ENCODE peak calls at places on chromosome 21, in nine cellular contexts. One of them, this sample, is unnamed.

GRCh38 chr21:16113052-16113715 is 383.4 kb downstream of the USP25 start:
- DNase-seq in right lobe of liver: no peak
- DNase-seq in CD8-positive, alpha-beta T cell: no peak
- DNase-seq in kidney: no peak
- DNase-seq in fibroblast of lung: peak; percentile 29
- DNase-seq in prostate gland: no peak
- DNase-seq in tibial artery: no peak
- DNase-seq in heart left ventricle: no peak
- DNase-seq in neuronal stem cell: no peak
- DNase-seq in this sample: no peak

GRCh38 chr21:42599486-42599885 is 53.9 kb upstream of the PDE9A start:
- DNase-seq in right lobe of liver: no peak
- DNase-seq in CD8-positive, alpha-beta T cell: no peak
- DNase-seq in kidney: peak; percentile 28
- DNase-seq in fibroblast of lung: no peak
- DNase-seq in prostate gland: no peak
- DNase-seq in tibial artery: no peak
- DNase-seq in heart left ventricle: no peak
- DNase-seq in neuronal stem cell: no peak
- DNase-seq in this sample: no peak

GRCh38 chr21:35075546-35075945 is 26.4 kb upstream of the RUNX1 start:
- DNase-seq in right lobe of liver: no peak
- DNase-seq in CD8-positive, alpha-beta T cell: no peak
- DNase-seq in kidney: no peak
- DNase-seq in fibroblast of lung: peak; percentile 31
- DNase-seq in prostate gland: no peak
- DNase-seq in tibial artery: no peak
- DNase-seq in heart left ventricle: no peak
- DNase-seq in neuronal stem cell: no peak
- DNase-seq in this sample: no peak

GRCh38 chr21:25283720-25284119 is 323.6 kb downstream of the MRPL39 start:
- DNase-seq in right lobe of liver: no peak
- DNase-seq in CD8-positive, alpha-beta T cell: no peak
- DNase-seq in kidney: no peak
- DNase-seq in fibroblast of lung: peak; percentile 57
- DNase-seq in prostate gland: no peak
- DNase-seq in tibial artery: no peak
- DNase-seq in heart left ventricle: no peak
- DNase-seq in neuronal stem cell: peak; percentile 4
- DNase-seq in this sample: no peak

GRCh38 chr21:38804030-38804616 is 1.6 kb upstream of the ETS2 start:
- DNase-seq in right lobe of liver: no peak
- DNase-seq in CD8-positive, alpha-beta T cell: no peak
- DNase-seq in kidney: peak; percentile 51
- DNase-seq in fibroblast of lung: peak; percentile 44
- DNase-seq in prostate gland: no peak
- DNase-seq in tibial artery: no peak
- DNase-seq in heart left ventricle: no peak
- DNase-seq in neuronal stem cell: no peak
- DNase-seq in this sample: no peak

GRCh38 chr21:39392296-39392695 is 43.4 kb upstream of the HMGN1 start:
- DNase-seq in right lobe of liver: no peak
- DNase-seq in CD8-positive, alpha-beta T cell: no peak
- DNase-seq in kidney: no peak
- DNase-seq in fibroblast of lung: no peak
- DNase-seq in prostate gland: no peak
- DNase-seq in tibial artery: no peak
- DNase-seq in heart left ventricle: no peak
- DNase-seq in neuronal stem cell: no peak
- DNase-seq in this sample: no peak

GRCh38 chr21:34974162-34974981 is 74.7 kb downstream of the RUNX1 start:
- DNase-seq in right lobe of liver: peak; percentile 73
- DNase-seq in CD8-positive, alpha-beta T cell: peak; percentile 48
- DNase-seq in kidney: no peak
- DNase-seq in fibroblast of lung: peak; percentile 71
- DNase-seq in prostate gland: no peak
- DNase-seq in tibial artery: no peak
- DNase-seq in heart left ventricle: no peak
- DNase-seq in neuronal stem cell: no peak
- DNase-seq in this sample: peak; percentile 74

GRCh38 chr21:42757422-42757821 is 104.0 kb downstream of the PDE9A start:
- DNase-seq in right lobe of liver: no peak
- DNase-seq in CD8-positive, alpha-beta T cell: no peak
- DNase-seq in kidney: no peak
- DNase-seq in fibroblast of lung: no peak
- DNase-seq in prostate gland: no peak
- DNase-seq in tibial artery: no peak
- DNase-seq in heart left ventricle: peak; percentile 20
- DNase-seq in neuronal stem cell: no peak
- DNase-seq in this sample: no peak

GRCh38 chr21:43697758-43698643 is 20.9 kb upstream of the PDXK start:
- DNase-seq in right lobe of liver: no peak
- DNase-seq in CD8-positive, alpha-beta T cell: no peak
- DNase-seq in kidney: peak; percentile 15
- DNase-seq in fibroblast of lung: peak; percentile 27
- DNase-seq in prostate gland: no peak
- DNase-seq in tibial artery: no peak
- DNase-seq in heart left ventricle: no peak
- DNase-seq in neuronal stem cell: no peak
- DNase-seq in this sample: peak; percentile 54

GRCh38 chr21:15617968-15618367 is 111.8 kb upstream of the USP25 start:
- DNase-seq in right lobe of liver: no peak
- DNase-seq in CD8-positive, alpha-beta T cell: no peak
- DNase-seq in kidney: no peak
- DNase-seq in fibroblast of lung: peak; percentile 81
- DNase-seq in prostate gland: no peak
- DNase-seq in tibial artery: no peak
- DNase-seq in heart left ventricle: no peak
- DNase-seq in neuronal stem cell: peak; percentile 41
- DNase-seq in this sample: no peak

GRCh38 chr21:42309753-42310213 is 5.4 kb downstream of the TFF3 start:
- DNase-seq in right lobe of liver: no peak
- DNase-seq in CD8-positive, alpha-beta T cell: peak; percentile 75
- DNase-seq in kidney: peak; percentile 75
- DNase-seq in fibroblast of lung: peak; percentile 8
- DNase-seq in prostate gland: peak; percentile 35
- DNase-seq in tibial artery: no peak
- DNase-seq in heart left ventricle: no peak
- DNase-seq in neuronal stem cell: peak; percentile 80
- DNase-seq in this sample: peak; percentile 73

GRCh38 chr21:42640486-42640885 is 12.9 kb upstream of the PDE9A start:
- DNase-seq in right lobe of liver: no peak
- DNase-seq in CD8-positive, alpha-beta T cell: no peak
- DNase-seq in kidney: peak; percentile 90
- DNase-seq in fibroblast of lung: no peak
- DNase-seq in prostate gland: no peak
- DNase-seq in tibial artery: no peak
- DNase-seq in heart left ventricle: peak; percentile 13
- DNase-seq in neuronal stem cell: no peak
- DNase-seq in this sample: no peak

GRCh38 chr21:34988139-34988538 is 61.0 kb downstream of the RUNX1 start:
- DNase-seq in right lobe of liver: no peak
- DNase-seq in CD8-positive, alpha-beta T cell: no peak
- DNase-seq in kidney: no peak
- DNase-seq in fibroblast of lung: no peak
- DNase-seq in prostate gland: no peak
- DNase-seq in tibial artery: no peak
- DNase-seq in heart left ventricle: no peak
- DNase-seq in neuronal stem cell: no peak
- DNase-seq in this sample: no peak

GRCh38 chr21:37671381-37671780 is 244.9 kb downstream of the KCNJ6 start:
- DNase-seq in right lobe of liver: no peak
- DNase-seq in CD8-positive, alpha-beta T cell: no peak
- DNase-seq in kidney: no peak
- DNase-seq in fibroblast of lung: no peak
- DNase-seq in prostate gland: no peak
- DNase-seq in tibial artery: no peak
- DNase-seq in heart left ventricle: no peak
- DNase-seq in neuronal stem cell: no peak
- DNase-seq in this sample: no peak

GRCh38 chr21:38839683-38840286 is 34.1 kb downstream of the ETS2 start:
- DNase-seq in right lobe of liver: no peak
- DNase-seq in CD8-positive, alpha-beta T cell: no peak
- DNase-seq in kidney: no peak
- DNase-seq in fibroblast of lung: peak; percentile 97
- DNase-seq in prostate gland: no peak
- DNase-seq in tibial artery: no peak
- DNase-seq in heart left ventricle: no peak
- DNase-seq in neuronal stem cell: no peak
- DNase-seq in this sample: no peak

GRCh38 chr21:41138711-41139110 is 29.2 kb upstream of the BACE2 start:
- DNase-seq in right lobe of liver: no peak
- DNase-seq in CD8-positive, alpha-beta T cell: no peak
- DNase-seq in kidney: peak; percentile 19
- DNase-seq in fibroblast of lung: no peak
- DNase-seq in prostate gland: no peak
- DNase-seq in tibial artery: no peak
- DNase-seq in heart left ventricle: no peak
- DNase-seq in neuronal stem cell: no peak
- DNase-seq in this sample: no peak

GRCh38 chr21:42939581-42940413 is 14.4 kb upstream of the ERVH48-1 start:
- DNase-seq in right lobe of liver: peak; percentile 82
- DNase-seq in CD8-positive, alpha-beta T cell: no peak
- DNase-seq in kidney: no peak
- DNase-seq in fibroblast of lung: peak; percentile 99
- DNase-seq in prostate gland: peak; percentile 84
- DNase-seq in tibial artery: peak; percentile 91
- DNase-seq in heart left ventricle: no peak
- DNase-seq in neuronal stem cell: no peak
- DNase-seq in this sample: no peak

GRCh38 chr21:16437586-16437985 is 707.8 kb downstream of the USP25 start:
- DNase-seq in right lobe of liver: no peak
- DNase-seq in CD8-positive, alpha-beta T cell: no peak
- DNase-seq in kidney: no peak
- DNase-seq in fibroblast of lung: no peak
- DNase-seq in prostate gland: no peak
- DNase-seq in tibial artery: no peak
- DNase-seq in heart left ventricle: no peak
- DNase-seq in neuronal stem cell: no peak
- DNase-seq in this sample: no peak

GRCh38 chr21:31530918-31531705 is 128.4 kb upstream of the SOD1 start:
- DNase-seq in right lobe of liver: peak; percentile 50
- DNase-seq in CD8-positive, alpha-beta T cell: no peak
- DNase-seq in kidney: peak; percentile 59
- DNase-seq in fibroblast of lung: no peak
- DNase-seq in prostate gland: peak; percentile 23
- DNase-seq in tibial artery: no peak
- DNase-seq in heart left ventricle: no peak
- DNase-seq in neuronal stem cell: no peak
- DNase-seq in this sample: no peak

GRCh38 chr21:34722684-34723300 is 54.0 kb downstream of the CLIC6 start:
- DNase-seq in right lobe of liver: no peak
- DNase-seq in CD8-positive, alpha-beta T cell: peak; percentile 34
- DNase-seq in kidney: peak; percentile 86
- DNase-seq in fibroblast of lung: no peak
- DNase-seq in prostate gland: no peak
- DNase-seq in tibial artery: no peak
- DNase-seq in heart left ventricle: no peak
- DNase-seq in neuronal stem cell: peak; percentile 18
- DNase-seq in this sample: peak; percentile 25

GRCh38 chr21:35350965-35351364 is 301.9 kb upstream of the RUNX1 start:
- DNase-seq in right lobe of liver: no peak
- DNase-seq in CD8-positive, alpha-beta T cell: no peak
- DNase-seq in kidney: no peak
- DNase-seq in fibroblast of lung: no peak
- DNase-seq in prostate gland: no peak
- DNase-seq in tibial artery: no peak
- DNase-seq in heart left ventricle: no peak
- DNase-seq in neuronal stem cell: no peak
- DNase-seq in this sample: no peak

GRCh38 chr21:31279986-31280385 is 64.1 kb downstream of the TIAM1 start:
- DNase-seq in right lobe of liver: no peak
- DNase-seq in CD8-positive, alpha-beta T cell: no peak
- DNase-seq in kidney: no peak
- DNase-seq in fibroblast of lung: no peak
- DNase-seq in prostate gland: no peak
- DNase-seq in tibial artery: no peak
- DNase-seq in heart left ventricle: no peak
- DNase-seq in neuronal stem cell: no peak
- DNase-seq in this sample: no peak

GRCh38 chr21:26783801-26784200 is 61.4 kb downstream of the ADAMTS1 start:
- DNase-seq in right lobe of liver: no peak
- DNase-seq in CD8-positive, alpha-beta T cell: no peak
- DNase-seq in kidney: no peak
- DNase-seq in fibroblast of lung: no peak
- DNase-seq in prostate gland: no peak
- DNase-seq in tibial artery: no peak
- DNase-seq in heart left ventricle: no peak
- DNase-seq in neuronal stem cell: no peak
- DNase-seq in this sample: no peak
- H3K9me3 ChIP-seq in right lobe of liver: no peaks in the 10 kb centered on the region
- H3K9me3 ChIP-seq in CD8-positive, alpha-beta T cell: no peaks in the 10 kb centered on the region
- H3K9me3 ChIP-seq in kidney: no peaks in the 10 kb centered on the region
- H3K9me3 ChIP-seq in fibroblast of lung: no peaks in the 10 kb centered on the region
- H3K9me3 ChIP-seq in prostate gland: no peaks in the 10 kb centered on the region
- H3K9me3 ChIP-seq in tibial artery: no peaks in the 10 kb centered on the region
- H3K9me3 ChIP-seq in heart left ventricle: no peaks in the 10 kb centered on the region
- H3K9me3 ChIP-seq in neuronal stem cell: no peaks in the 10 kb centered on the region
- H3K9me3 ChIP-seq in this sample: no peaks in the 10 kb centered on the region

DNA sequence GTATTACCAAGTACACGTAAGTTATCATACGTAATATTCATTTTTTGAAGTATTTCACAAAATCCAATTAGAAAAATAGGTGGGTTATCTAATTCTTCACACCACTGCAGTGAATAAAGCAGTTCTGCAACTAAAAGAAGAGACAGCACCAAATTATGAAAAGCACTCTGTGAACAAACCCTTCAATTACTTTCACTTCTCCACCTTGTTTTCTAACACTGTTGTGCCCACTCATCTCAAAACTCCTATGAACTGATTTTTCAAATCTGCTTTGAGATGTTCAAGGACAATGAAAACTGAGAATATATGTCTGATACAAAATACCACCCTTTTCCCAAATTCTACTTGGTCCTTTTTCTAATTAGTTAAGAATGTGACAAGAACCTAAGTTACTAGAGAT is 39.4 kb downstream of the LTN1 start:
- DNase-seq in right lobe of liver: no peak
- DNase-seq in CD8-positive, alpha-beta T cell: no peak
- DNase-seq in kidney: no peak
- DNase-seq in fibroblast of lung: no peak
- DNase-seq in prostate gland: no peak
- DNase-seq in tibial artery: no peak
- DNase-seq in heart left ventricle: no peak
- DNase-seq in neuronal stem cell: no peak
- DNase-seq in this sample: no peak
- H3K36me3 ChIP-seq in right lobe of liver: peaks cover 35% of the 10 kb centered on the region
- H3K36me3 ChIP-seq in CD8-positive, alpha-beta T cell: peaks cover 15% of the 10 kb centered on the region
- H3K36me3 ChIP-seq in kidney: peaks cover 13% of the 10 kb centered on the region
- H3K36me3 ChIP-seq in fibroblast of lung: no peaks in the 10 kb centered on the region
- H3K36me3 ChIP-seq in prostate gland: no peaks in the 10 kb centered on the region
- H3K36me3 ChIP-seq in tibial artery: peaks cover 82% of the 10 kb centered on the region
- H3K36me3 ChIP-seq in heart left ventricle: peaks cover 24% of the 10 kb centered on the region
- H3K36me3 ChIP-seq in neuronal stem cell: peaks cover 5% of the 10 kb centered on the region
- H3K36me3 ChIP-seq in this sample: no peaks in the 10 kb centered on the region

GRCh38 chr21:20968391-20968790 is 29.8 kb upstream of the NCAM2 start:
- DNase-seq in right lobe of liver: no peak
- DNase-seq in CD8-positive, alpha-beta T cell: no peak
- DNase-seq in kidney: no peak
- DNase-seq in fibroblast of lung: peak; percentile 7
- DNase-seq in prostate gland: no peak
- DNase-seq in tibial artery: no peak
- DNase-seq in heart left ventricle: no peak
- DNase-seq in neuronal stem cell: no peak
- DNase-seq in this sample: no peak
- H3K27ac ChIP-seq in right lobe of liver: no peak overlapping the region
- H3K27ac ChIP-seq in CD8-positive, alpha-beta T cell: no peak overlapping the region
- H3K27ac ChIP-seq in kidney: no peak overlapping the region
- H3K27ac ChIP-seq in fibroblast of lung: no peak overlapping the region
- H3K27ac ChIP-seq in prostate gland: no peak overlapping the region
- H3K27ac ChIP-seq in tibial artery: no peak overlapping the region
- H3K27ac ChIP-seq in heart left ventricle: no peak overlapping the region
- H3K27ac ChIP-seq in neuronal stem cell: no peak overlapping the region
- H3K27ac ChIP-seq in this sample: no peak overlapping the region

GRCh38 chr21:45662623-45663015 is 19.1 kb downstream of the PCBP3 start:
- DNase-seq in right lobe of liver: no peak
- DNase-seq in CD8-positive, alpha-beta T cell: no peak
- DNase-seq in kidney: no peak
- DNase-seq in fibroblast of lung: no peak
- DNase-seq in prostate gland: no peak
- DNase-seq in tibial artery: no peak
- DNase-seq in heart left ventricle: no peak
- DNase-seq in neuronal stem cell: no peak
- DNase-seq in this sample: no peak
- H3K9me3 ChIP-seq in right lobe of liver: no peaks in the 10 kb centered on the region
- H3K9me3 ChIP-seq in CD8-positive, alpha-beta T cell: no peaks in the 10 kb centered on the region
- H3K9me3 ChIP-seq in kidney: no peaks in the 10 kb centered on the region
- H3K9me3 ChIP-seq in fibroblast of lung: no peaks in the 10 kb centered on the region
- H3K9me3 ChIP-seq in prostate gland: no peaks in the 10 kb centered on the region
- H3K9me3 ChIP-seq in tibial artery: peaks cover 16% of the 10 kb centered on the region
- H3K9me3 ChIP-seq in heart left ventricle: peaks cover 5% of the 10 kb centered on the region
- H3K9me3 ChIP-seq in neuronal stem cell: no peaks in the 10 kb centered on the region
- H3K9me3 ChIP-seq in this sample: no peaks in the 10 kb centered on the region

This sample was measured in naive thymus-derived CD4-positive, alpha-beta T cell.